ENCODE peak calls at places on chromosomes 11 and 22, in six cellular contexts. B is AG10803, R is GM12864, W is HL-60, U is testis, V is neural progenitor cell. I is an unnamed sample.

GRCh38 chr11:62145261-62145871 is 21.6 kb downstream of the INCENP start:
- DNase-seq in B (no peak), R (no peak), W (no peak), U (peak), V (no peak), I (no peak)

GRCh38 chr22:49328076-49328475 is 499.6 kb downstream of the BRD1 start:
- DNase-seq in B (no peak), R (no peak), W (no peak), U (no peak), V (no peak), I (no peak)

GRCh38 chr11:117187428-117187798 is 8.9 kb downstream of the SIDT2 start:
- DNase-seq in B (no peak), R (no peak), W (no peak), U (no peak), V (no peak), I (no peak)

GRCh38 chr11:66958956-66959274 is 732 bp upstream of the PC start:
- DNase-seq in B (no peak), R (no peak), W (no peak), U (no peak), V (no peak), I (no peak)

GRCh38 chr11:105609341-105609781 is 512 bp upstream of the GRIA4 start:
- DNase-seq in B (no peak), R (no peak), W (no peak), U (peak), V (peak), I (peak)

GRCh38 chr11:66768088-66768521 is 39.1 kb upstream of the SPTBN2 start:
- DNase-seq in B (no peak), R (no peak), W (no peak), U (no peak), V (no peak), I (peak)

GRCh38 chr22:29011200-29011867 is 50.3 kb downstream of the C22orf31 start:
- DNase-seq in B (no peak), R (no peak), W (no peak), U (no peak), V (peak), I (no peak)

GRCh38 chr11:98115873-98116272 is 904.9 kb upstream of the CNTN5 start:
- DNase-seq in B (no peak), R (no peak), W (no peak), U (no peak), V (no peak), I (no peak)

GRCh38 chr11:43367382-43368178 is 8.9 kb downstream of the TTC17 start:
- DNase-seq in B (no peak), R (peak), W (no peak), U (no peak), V (no peak), I (peak)

GRCh38 chr11:130413383-130414106 is 14.9 kb downstream of the ADAMTS8 start:
- DNase-seq in B (peak), R (no peak), W (no peak), U (no peak), V (no peak), I (peak)

GRCh38 chr11:12507391-12507790 is 130.0 kb downstream of the PARVA start:
- DNase-seq in B (no peak), R (no peak), W (no peak), U (no peak), V (no peak), I (no peak)

GRCh38 chr11:85955531-85955930 is 100.3 kb downstream of the CCDC83 start:
- DNase-seq in B (peak), R (no peak), W (no peak), U (no peak), V (no peak), I (no peak)

GRCh38 chr11:124832571-124832970 is 32.4 kb upstream of the MSANTD2 start:
- DNase-seq in B (no peak), R (no peak), W (no peak), U (no peak), V (no peak), I (peak)

GRCh38 chr11:118287006-118287405 is 17.5 kb upstream of the CD3E start:
- DNase-seq in B (peak), R (no peak), W (no peak), U (no peak), V (no peak), I (peak)

GRCh38 chr11:18310800-18311340 is 11.1 kb downstream of the HPS5 start:
- DNase-seq in B (peak), R (peak), W (no peak), U (no peak), V (no peak), I (peak)

GRCh38 chr22:49576241-49577141 is 251.2 kb downstream of the BRD1 start:
- DNase-seq in B (no peak), R (no peak), W (no peak), U (peak), V (no peak), I (no peak)

GRCh38 chr11:35868491-35868890 is 75.4 kb upstream of the LDLRAD3 start:
- DNase-seq in B (no peak), R (no peak), W (no peak), U (no peak), V (no peak), I (no peak)

GRCh38 chr22:29157759-29158535 is 47.7 kb upstream of the EMID1 start:
- DNase-seq in B (no peak), R (no peak), W (no peak), U (no peak), V (peak), I (no peak)

GRCh38 chr11:96134622-96135021 is 208.4 kb downstream of the MAML2 start:
- DNase-seq in B (peak), R (no peak), W (no peak), U (no peak), V (no peak), I (peak)

GRCh38 chr22:36287881-36288515 is 35.1 kb downstream of the APOL1 start:
- DNase-seq in B (no peak), R (no peak), W (no peak), U (no peak), V (no peak), I (no peak)

DNA sequence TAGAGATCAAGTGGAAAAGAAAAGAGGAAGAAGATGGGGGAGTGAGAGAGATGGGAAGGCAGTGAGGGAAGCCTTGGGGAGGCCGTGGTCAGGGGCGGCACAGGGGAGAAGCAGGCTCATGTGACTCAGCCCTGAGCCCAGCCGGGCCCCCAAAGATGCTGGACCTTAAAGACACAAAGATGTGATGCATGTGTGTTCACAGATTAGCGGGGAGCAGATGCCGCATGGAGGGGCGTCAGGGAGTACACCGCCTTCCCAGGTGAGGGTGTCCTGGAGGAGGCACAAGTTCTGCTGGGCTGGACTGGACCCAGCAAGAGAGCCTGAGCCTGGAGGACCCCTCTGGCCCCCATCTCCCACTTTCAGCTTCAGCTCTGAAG is 91.2 kb downstream of the CDKN1C start:
- DNase-seq in B (no peak), R (no peak), W (no peak), U (no peak), V (no peak), I (no peak)
- H3K4me3 ChIP-seq in B (no peak), R (no peak), W (no peak), U (no peak), V (no peak), I (no peak)

GRCh38 chr22:30865656-30866055 is 102.9 kb downstream of the MORC2 start:
- DNase-seq in B (no peak), R (no peak), W (no peak), U (no peak), V (no peak), I (no peak)

GRCh38 chr22:30868663-30869385 is 99.8 kb downstream of the MORC2 start:
- DNase-seq in B (no peak), R (no peak), W (no peak), U (no peak), V (no peak), I (no peak)

GRCh38 chr22:30867746-30868662 is 100.6 kb downstream of the MORC2 start:
- DNase-seq in B (no peak), R (no peak), W (no peak), U (no peak), V (no peak), I (no peak)

GRCh38 chr22:30866216-30866615 is 102.4 kb downstream of the MORC2 start:
- DNase-seq in B (no peak), R (no peak), W (no peak), U (no peak), V (no peak), I (no peak)

GRCh38 chr22:30866811-30867271 is 101.7 kb downstream of the MORC2 start:
- DNase-seq in B (no peak), R (no peak), W (no peak), U (no peak), V (peak), I (no peak)
- TF ChIP-seq CTCF in B (no peak), R (no peak), W (no peak), U (no peak), V (peak), I (no peak)

GRCh38 chr11:3854660-3854976 is 846 bp upstream of the STIM1 start:
- DNase-seq in B (no peak), R (no peak), W (no peak), U (no peak), V (no peak), I (no peak)
- H3K4me3 ChIP-seq in B (peak), R (peak), W (peak), U (peak), V (peak), I (peak)

GRCh38 chr22:25840162-25840561 is 98.2 kb downstream of the MYO18B start:
- DNase-seq in B (no peak), R (no peak), W (no peak), U (no peak), V (no peak), I (no peak)
- TF ChIP-seq CTCF in B (no peak), R (no peak), W (no peak), U (no peak), V (no peak), I (no peak)

DNA sequence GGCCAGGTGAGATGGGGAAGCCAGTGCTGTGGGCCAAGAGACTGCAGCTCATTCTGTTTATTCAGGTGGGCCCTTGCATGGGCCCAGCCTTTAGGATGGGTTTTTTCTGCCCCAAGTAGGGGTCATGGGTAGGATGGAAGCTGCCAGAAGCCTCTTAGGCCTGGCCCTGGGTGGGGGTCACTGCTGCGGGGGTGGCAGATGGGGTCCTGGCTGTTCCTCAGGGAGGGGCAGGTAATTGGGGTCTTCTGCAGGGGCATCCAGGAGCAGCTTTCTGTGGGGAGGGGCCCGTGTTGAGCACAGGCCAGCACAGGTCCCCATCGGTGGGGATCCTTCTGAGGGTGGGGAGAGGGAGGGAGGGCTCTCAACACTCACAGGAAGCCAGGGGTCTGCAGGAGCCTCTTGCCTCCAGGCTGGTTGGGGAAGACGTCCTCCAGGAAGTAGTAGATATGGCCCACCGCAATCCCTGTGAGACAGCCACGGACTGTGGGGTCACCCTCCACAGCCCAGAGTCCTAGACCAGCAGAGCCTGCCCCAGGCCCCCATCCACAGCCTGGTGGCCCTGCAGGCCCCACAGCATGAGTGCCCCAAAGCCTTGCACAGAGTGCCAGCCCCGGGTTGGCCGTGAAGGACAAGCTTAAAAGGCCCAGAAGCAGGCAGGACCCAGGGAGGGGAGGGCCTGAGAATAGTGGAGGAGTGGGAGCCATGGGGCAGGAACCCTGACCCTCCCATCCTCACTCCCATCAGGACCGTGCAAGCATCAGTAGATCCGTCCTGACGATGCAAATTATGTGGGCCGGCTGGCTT is 1.9 kb downstream of the DERL3 start:
- DNase-seq in B (no peak), R (no peak), W (no peak), U (no peak), V (no peak), I (no peak)
- H3K4me3 ChIP-seq in B (no peak), R (peak), W (no peak), U (no peak), V (no peak), I (no peak)

GRCh38 chr11:369336-370018 is at the start of gene B4GALNT4:
- DNase-seq in B (no peak), R (no peak), W (no peak), U (peak), V (peak), I (peak)
- TF ChIP-seq CTCF in B (no peak), R (no peak), W (no peak), U (no peak), V (no peak), I (no peak)

GRCh38 chr11:119513806-119514170 is 90.8 kb upstream of the THY1 start:
- DNase-seq in B (no peak), R (no peak), W (no peak), U (no peak), V (no peak), I (no peak)

GRCh38 chr11:119513141-119513805 is 90.3 kb upstream of the THY1 start:
- DNase-seq in B (no peak), R (no peak), W (no peak), U (no peak), V (no peak), I (no peak)

GRCh38 chr11:119512373-119512772 is 89.4 kb upstream of the THY1 start:
- DNase-seq in B (no peak), R (no peak), W (no peak), U (no peak), V (no peak), I (peak)

GRCh38 chr11:119518746-119519382 is 95.9 kb upstream of the THY1 start:
- DNase-seq in B (peak), R (no peak), W (no peak), U (no peak), V (peak), I (peak)

DNA sequence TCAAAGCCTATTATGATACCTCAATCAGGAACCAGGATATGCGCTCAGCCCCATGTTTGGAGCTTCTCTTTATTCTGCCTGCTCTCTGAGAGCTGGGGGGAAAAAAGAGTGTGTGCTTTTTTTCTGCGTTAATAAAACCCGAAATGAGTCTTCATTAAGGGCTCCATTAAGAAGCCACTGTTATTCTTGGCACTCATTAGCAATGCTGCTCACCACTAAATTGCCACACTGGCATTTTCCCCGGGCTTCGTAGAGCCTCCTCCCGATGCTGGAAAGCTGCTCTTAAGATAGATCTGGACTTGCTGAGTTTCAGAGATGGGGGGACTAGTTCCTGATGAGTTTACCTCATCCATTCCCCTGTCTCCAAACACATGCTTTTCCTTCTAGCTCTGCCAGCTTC is 93.1 kb upstream of the THY1 start:
- DNase-seq in B (no peak), R (no peak), W (no peak), U (no peak), V (no peak), I (no peak)
- H3K4me3 ChIP-seq in B (no peak), R (no peak), W (no peak), U (no peak), V (no peak), I (no peak)

GRCh38 chr22:40161182-40161581 is 16.5 kb upstream of the TNRC6B start:
- DNase-seq in B (no peak), R (no peak), W (no peak), U (no peak), V (no peak), I (no peak)

GRCh38 chr22:40153186-40153585 is 24.5 kb upstream of the TNRC6B start:
- DNase-seq in B (no peak), R (no peak), W (no peak), U (no peak), V (no peak), I (no peak)

GRCh38 chr22:40157546-40157945 is 20.2 kb upstream of the TNRC6B start:
- DNase-seq in B (no peak), R (no peak), W (no peak), U (no peak), V (no peak), I (no peak)

GRCh38 chr22:40153705-40154104 is 24.0 kb upstream of the TNRC6B start:
- DNase-seq in B (no peak), R (no peak), W (no peak), U (no peak), V (no peak), I (no peak)

DNA sequence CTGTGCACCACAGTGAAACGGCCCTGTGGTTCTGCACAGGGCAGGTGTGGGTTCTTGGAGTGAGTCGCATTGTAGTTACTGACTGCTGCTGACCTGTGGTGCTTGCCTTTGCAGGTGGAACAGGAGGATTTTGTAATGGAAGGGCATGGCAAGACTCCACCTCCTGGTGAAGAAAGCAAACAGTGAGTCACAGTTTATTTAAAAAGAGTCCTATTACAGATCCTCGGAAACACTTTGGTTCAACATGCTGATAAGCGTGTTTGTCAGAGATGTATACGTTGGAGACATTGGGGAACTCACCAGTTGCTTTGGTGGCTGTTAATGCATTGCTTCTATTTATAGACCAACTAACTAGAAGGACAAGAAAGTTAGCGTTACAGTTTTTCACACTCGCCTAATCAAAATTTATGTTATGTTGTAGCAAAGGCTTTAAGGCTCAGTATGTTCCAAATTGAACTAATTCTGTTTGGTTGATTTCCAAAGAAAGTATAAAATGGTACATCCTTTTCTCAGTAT is 21.7 kb upstream of the TNRC6B start:
- DNase-seq in B (no peak), R (no peak), W (peak), U (no peak), V (no peak), I (peak)
- TF ChIP-seq CTCF in B (no peak), R (no peak), W (peak), U (no peak), V (no peak), I (peak)

I was measured in epithelial cell of esophagus.